ENCODE peak calls at places on chromosomes 4 and X, in eight cellular contexts. I, O, P, U, M, D, F and B are unnamed samples.

GRCh38 chr4:153494562-153494961 is 28.4 kb downstream of the TMEM131L start:
- DNase-seq in O (no peak), D (no peak), M (no peak), P (no peak), F (no peak), I (no peak), U (no peak), B (no peak)

GRCh38 chrX:22135994-22136684 is 104.0 kb downstream of the PHEX start:
- DNase-seq in O (no peak), D (peak; percentile 88), I (no peak), P (no peak), M (peak; percentile 35), U (no peak), F (peak; percentile 65), B (no peak)

GRCh38 chr4:77787969-77788368 is 31.2 kb downstream of the CNOT6L start:
- DNase-seq in F (no peak), U (no peak), O (no peak), P (no peak), M (no peak), I (no peak), D (no peak), B (no peak)

GRCh38 chr4:113637363-113637762 is 124.2 kb downstream of the CAMK2D start:
- DNase-seq in U (no peak), D (no peak), P (no peak), I (no peak), M (no peak), O (no peak), F (peak; percentile 82), B (no peak)

GRCh38 chr4:153112071-153112460 is 92.2 kb upstream of the TRIM2 start:
- DNase-seq in F (no peak), I (no peak), M (no peak), D (no peak), O (no peak), U (peak; percentile 47), P (no peak), B (no peak)

GRCh38 chr4:65791807-65792308 is 121.6 kb upstream of the EPHA5 start:
- DNase-seq in O (no peak), M (peak; percentile 4), D (peak; percentile 2), U (no peak), I (no peak), P (no peak), F (peak; percentile 33), B (no peak)

GRCh38 chrX:69150294-69150960 is 14.8 kb downstream of the PJA1 start:
- DNase-seq in O (no peak), I (no peak), F (no peak), M (no peak), P (no peak), D (peak; percentile 92), U (no peak), B (no peak)

GRCh38 chr4:91268913-91269312 is 1034.9 kb upstream of the GRID2 start:
- DNase-seq in F (no peak), D (no peak), O (no peak), M (no peak), P (no peak), I (no peak), U (no peak), B (no peak)

GRCh38 chrX:48683411-48683982 is at the start of gene WAS:
- DNase-seq in P (no peak), M (peak; percentile 89), D (no peak), I (no peak), U (peak; percentile 46), O (no peak), F (no peak), B (peak; percentile 29)

GRCh38 chr4:5114911-5115310 is 63.6 kb downstream of the STK32B start:
- DNase-seq in U (no peak), I (no peak), P (no peak), F (no peak), O (no peak), D (no peak), M (no peak), B (no peak)

GRCh38 chr4:10728016-10728415 is 43.4 kb upstream of the CLNK start:
- DNase-seq in D (no peak), F (no peak), O (no peak), U (no peak), M (no peak), P (no peak), I (no peak), B (no peak)

GRCh38 chr4:157575339-157575738 is 354.8 kb downstream of the GRIA2 start:
- DNase-seq in U (no peak), I (no peak), M (no peak), D (no peak), O (no peak), F (no peak), P (no peak), B (no peak)

GRCh38 chr4:173319696-173320095 is 14.5 kb downstream of the HMGB2 start:
- DNase-seq in U (no peak), F (peak; percentile 70), M (peak; percentile 44), D (peak; percentile 63), I (no peak), P (no peak), O (no peak), B (no peak)

GRCh38 chrX:63350551-63350950 is 581 bp downstream of the SPIN4 start:
- DNase-seq in M (peak; percentile 52), D (peak; percentile 30), O (no peak), I (peak; percentile 12), U (no peak), F (no peak), P (no peak), B (peak; percentile 17)

GRCh38 chrX:108582151-108582550 is 142.5 kb downstream of the COL4A5 start:
- DNase-seq in D (no peak), P (no peak), M (no peak), F (no peak), I (no peak), U (no peak), O (no peak), B (no peak)

GRCh38 chr4:6933691-6934430 is 24.2 kb downstream of the TBC1D14 start:
- DNase-seq in U (no peak), M (no peak), F (no peak), P (no peak), O (no peak), D (no peak), I (no peak), B (no peak)

GRCh38 chr4:6937201-6937600 is 27.6 kb downstream of the TBC1D14 start:
- DNase-seq in D (no peak), M (peak; percentile 62), P (no peak), U (no peak), O (no peak), I (no peak), F (no peak), B (no peak)

GRCh38 chr4:6937748-6938147 is 28.1 kb downstream of the TBC1D14 start:
- DNase-seq in D (no peak), M (no peak), O (no peak), F (no peak), I (no peak), P (no peak), U (no peak), B (no peak)

GRCh38 chr4:6938237-6938636 is 28.6 kb downstream of the TBC1D14 start:
- DNase-seq in F (no peak), I (peak; percentile 45), M (peak; percentile 92), O (no peak), P (no peak), D (no peak), U (no peak), B (no peak)

DNA sequence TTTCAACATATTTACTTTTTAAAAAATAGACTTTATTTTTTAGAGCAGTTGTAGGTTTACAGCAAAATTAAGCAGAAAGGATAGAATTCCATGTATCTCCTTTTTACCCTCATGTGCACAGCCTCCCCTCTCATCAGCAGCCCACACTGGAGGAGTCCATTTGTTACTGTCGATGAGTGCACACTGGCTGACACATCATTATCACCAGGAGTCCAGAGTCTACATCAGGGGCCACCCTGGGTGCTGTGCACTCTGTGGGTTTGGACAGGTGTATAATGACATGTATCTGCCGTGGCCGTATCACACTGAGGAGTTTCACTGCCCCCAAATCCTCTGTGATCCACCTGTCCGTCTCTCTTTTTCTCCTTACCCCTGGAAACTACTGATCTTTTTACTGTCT is 26.3 kb downstream of the TBC1D14 start:
- DNase-seq in D (no peak), O (no peak), F (no peak), M (no peak), P (no peak), I (no peak), U (no peak), B (no peak)
- TF ChIP-seq CTCF in D (no peak), O (no peak), F (no peak), M (no peak), P (no peak), I (no peak), U (no peak), B (no peak)

GRCh38 chr4:103915224-103915869 is 195.6 kb upstream of the TACR3 start:
- DNase-seq in F (peak; percentile 42), I (no peak), M (peak; percentile 22), D (peak; percentile 29), U (no peak), O (no peak), P (no peak), B (no peak)
- TF ChIP-seq CTCF in F (peak; percentile 59), I (no peak), M (peak; percentile 37), D (peak; percentile 63), U (no peak), O (no peak), P (no peak), B (no peak)

GRCh38 chr4:86487738-86488137 is 106.4 kb upstream of the PTPN13 start:
- DNase-seq in P (no peak), O (no peak), F (no peak), I (no peak), D (no peak), U (no peak), M (no peak), B (no peak)
- TF ChIP-seq CTCF in P (no peak), O (no peak), F (no peak), I (no peak), D (no peak), U (no peak), M (no peak), B (no peak)

GRCh38 chr4:55437823-55438222 is 42.1 kb downstream of the TMEM165 start:
- DNase-seq in F (no peak), O (no peak), D (no peak), I (no peak), M (no peak), U (no peak), P (no peak), B (no peak)

GRCh38 chr4:55438314-55438713 is 42.6 kb downstream of the TMEM165 start:
- DNase-seq in F (no peak), P (no peak), O (no peak), U (no peak), D (no peak), I (no peak), M (no peak), B (no peak)

GRCh38 chr4:55431710-55432336 is 36.1 kb downstream of the TMEM165 start:
- DNase-seq in P (no peak), O (no peak), U (no peak), I (no peak), D (no peak), F (no peak), M (no peak), B (no peak)

GRCh38 chr4:55437356-55437796 is 41.6 kb downstream of the TMEM165 start:
- DNase-seq in P (no peak), D (peak; percentile 64), F (peak; percentile 73), O (no peak), I (no peak), U (no peak), M (no peak), B (no peak)

DNA sequence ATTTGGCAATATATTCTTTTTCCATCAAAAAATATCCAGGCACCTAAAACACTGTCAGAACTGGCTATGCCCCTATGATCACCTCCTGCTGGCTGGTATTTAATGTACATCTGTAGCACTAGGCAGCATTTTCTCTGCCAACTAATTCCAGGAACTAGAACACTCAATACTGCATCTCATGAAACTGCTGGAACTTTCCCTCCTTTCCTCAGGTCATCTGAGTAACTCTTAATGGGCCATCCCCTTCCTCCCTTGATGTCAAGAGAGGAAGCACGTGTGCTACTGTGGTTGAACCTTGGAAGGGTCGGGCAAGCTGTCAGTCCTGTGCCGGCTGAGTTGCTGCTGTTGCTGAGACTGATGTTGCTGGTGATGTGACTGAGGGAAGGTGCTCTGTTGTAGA is 39.4 kb downstream of the TMEM165 start:
- DNase-seq in I (no peak), F (peak; percentile 75), P (no peak), D (peak; percentile 28), M (no peak), U (no peak), O (no peak), B (no peak)
- TF ChIP-seq CTCF in I (no peak), F (peak; percentile 62), P (peak; percentile 22), D (peak; percentile 38), M (no peak), U (no peak), O (no peak), B (no peak)